ENCODE peak calls at places on chromosomes 1 and 21, in four cellular contexts. One of them, this sample, is unnamed.

GRCh38 chr1:1213919-1214599 is at the start of gene TNFRSF4:
- DNase-seq in adrenal gland: no peak
- DNase-seq in transverse colon: no peak
- DNase-seq in breast epithelium: no peak
- DNase-seq in this sample: no peak

GRCh38 chr1:59076612-59077011 is 220.3 kb upstream of the FGGY start:
- DNase-seq in adrenal gland: no peak
- DNase-seq in transverse colon: no peak
- DNase-seq in breast epithelium: no peak
- DNase-seq in this sample: no peak

GRCh38 chr1:161915051-161915503 is 108.6 kb downstream of the OLFML2B start:
- DNase-seq in adrenal gland: no peak
- DNase-seq in transverse colon: no peak
- DNase-seq in breast epithelium: no peak
- DNase-seq in this sample: no peak

GRCh38 chr1:197268012-197268411 is at the start of gene CRB1:
- DNase-seq in adrenal gland: no peak
- DNase-seq in transverse colon: no peak
- DNase-seq in breast epithelium: no peak
- DNase-seq in this sample: no peak

GRCh38 chr21:32233722-32234301 is 45.0 kb downstream of the MIS18A start:
- DNase-seq in adrenal gland: no peak
- DNase-seq in transverse colon: no peak
- DNase-seq in breast epithelium: no peak
- DNase-seq in this sample: no peak

GRCh38 chr21:45336870-45337269 is 49.2 kb upstream of the POFUT2 start:
- DNase-seq in adrenal gland: peak; percentile 5
- DNase-seq in transverse colon: no peak
- DNase-seq in breast epithelium: no peak
- DNase-seq in this sample: no peak

GRCh38 chr1:220880726-220881506 is 1.7 kb downstream of the HLX start:
- DNase-seq in adrenal gland: peak; percentile 64
- DNase-seq in transverse colon: peak; percentile 75
- DNase-seq in breast epithelium: no peak
- DNase-seq in this sample: no peak

GRCh38 chr1:49197081-49197480 is 420.4 kb upstream of the BEND5 start:
- DNase-seq in adrenal gland: no peak
- DNase-seq in transverse colon: no peak
- DNase-seq in breast epithelium: no peak
- DNase-seq in this sample: no peak

GRCh38 chr1:175043824-175044223 is 20.6 kb upstream of the MRPS14 start:
- DNase-seq in adrenal gland: no peak
- DNase-seq in transverse colon: no peak
- DNase-seq in breast epithelium: no peak
- DNase-seq in this sample: no peak

GRCh38 chr1:233777571-233777970 is 126.9 kb upstream of the SLC35F3 start:
- DNase-seq in adrenal gland: no peak
- DNase-seq in transverse colon: no peak
- DNase-seq in breast epithelium: no peak
- DNase-seq in this sample: no peak

GRCh38 chr1:225694151-225694603 is 41.3 kb upstream of the ENAH start:
- DNase-seq in adrenal gland: peak; percentile 76
- DNase-seq in transverse colon: no peak
- DNase-seq in breast epithelium: no peak
- DNase-seq in this sample: no peak

GRCh38 chr1:157403203-157403602 is 149.1 kb downstream of the FCRL5 start:
- DNase-seq in adrenal gland: no peak
- DNase-seq in transverse colon: no peak
- DNase-seq in breast epithelium: no peak
- DNase-seq in this sample: no peak

GRCh38 chr1:165895451-165895871 is 68.0 kb downstream of the UCK2 start:
- DNase-seq in adrenal gland: no peak
- DNase-seq in transverse colon: no peak
- DNase-seq in breast epithelium: no peak
- DNase-seq in this sample: no peak

GRCh38 chr1:234559152-234559916 is 50.6 kb downstream of the IRF2BP2 start:
- DNase-seq in adrenal gland: no peak
- DNase-seq in transverse colon: no peak
- DNase-seq in breast epithelium: peak; percentile 17
- DNase-seq in this sample: peak; percentile 91

GRCh38 chr21:38243732-38244406 is 12.9 kb upstream of the KCNJ15 start:
- DNase-seq in adrenal gland: no peak
- DNase-seq in transverse colon: no peak
- DNase-seq in breast epithelium: no peak
- DNase-seq in this sample: no peak

GRCh38 chr1:6396998-6397397 is 3.4 kb upstream of the ACOT7 start:
- DNase-seq in adrenal gland: no peak
- DNase-seq in transverse colon: no peak
- DNase-seq in breast epithelium: no peak
- DNase-seq in this sample: no peak

GRCh38 chr1:206469933-206470691 is at the start of gene IKBKE:
- DNase-seq in adrenal gland: peak; percentile 42
- DNase-seq in transverse colon: peak; percentile 77
- DNase-seq in breast epithelium: peak; percentile 45
- DNase-seq in this sample: no peak

GRCh38 chr1:111593403-111594127 is 26.0 kb upstream of the RAP1A start:
- DNase-seq in adrenal gland: no peak
- DNase-seq in transverse colon: no peak
- DNase-seq in breast epithelium: no peak
- DNase-seq in this sample: no peak

GRCh38 chr1:94025383-94026340 is 95.3 kb downstream of the ABCA4 start:
- DNase-seq in adrenal gland: no peak
- DNase-seq in transverse colon: no peak
- DNase-seq in breast epithelium: no peak
- DNase-seq in this sample: no peak

GRCh38 chr1:219575563-219575962 is 37.3 kb downstream of the ZC3H11B start:
- DNase-seq in adrenal gland: no peak
- DNase-seq in transverse colon: no peak
- DNase-seq in breast epithelium: no peak
- DNase-seq in this sample: no peak

GRCh38 chr1:165225650-165226049 is 130.9 kb downstream of the LMX1A start:
- DNase-seq in adrenal gland: no peak
- DNase-seq in transverse colon: no peak
- DNase-seq in breast epithelium: no peak
- DNase-seq in this sample: no peak

GRCh38 chr1:10253755-10254154 is 43.4 kb downstream of the KIF1B start:
- DNase-seq in adrenal gland: peak; percentile 68
- DNase-seq in transverse colon: no peak
- DNase-seq in breast epithelium: no peak
- DNase-seq in this sample: no peak

GRCh38 chr1:234722904-234723588 is 113.1 kb upstream of the IRF2BP2 start:
- DNase-seq in adrenal gland: peak; percentile 90
- DNase-seq in transverse colon: peak; percentile 73
- DNase-seq in breast epithelium: peak; percentile 78
- DNase-seq in this sample: no peak

GRCh38 chr21:44000360-44000759 is 11.7 kb upstream of the TRAPPC10 start:
- DNase-seq in adrenal gland: no peak
- DNase-seq in transverse colon: no peak
- DNase-seq in breast epithelium: no peak
- DNase-seq in this sample: no peak

GRCh38 chr21:42161957-42162681 is 56.8 kb upstream of the ABCG1 start:
- DNase-seq in adrenal gland: peak; percentile 33
- DNase-seq in transverse colon: no peak
- DNase-seq in breast epithelium: no peak
- DNase-seq in this sample: peak; percentile 62

GRCh38 chr1:16717174-16718108 is 22.9 kb upstream of the RNU1-4 start:
- DNase-seq in adrenal gland: no peak
- DNase-seq in transverse colon: no peak
- DNase-seq in breast epithelium: no peak
- DNase-seq in this sample: peak; percentile 89

GRCh38 chr1:55213029-55213884 is 1.9 kb downstream of the USP24 start:
- DNase-seq in adrenal gland: no peak
- DNase-seq in transverse colon: no peak
- DNase-seq in breast epithelium: no peak
- DNase-seq in this sample: no peak

GRCh38 chr1:223747838-223748335 is 35.5 kb downstream of the CAPN2 start:
- DNase-seq in adrenal gland: peak; percentile 80
- DNase-seq in transverse colon: peak; percentile 58
- DNase-seq in breast epithelium: no peak
- DNase-seq in this sample: no peak

GRCh38 chr1:228511539-228512445 is 24.6 kb downstream of the RNF187 start:
- DNase-seq in adrenal gland: no peak
- DNase-seq in transverse colon: no peak
- DNase-seq in breast epithelium: peak; percentile 12
- DNase-seq in this sample: no peak

GRCh38 chr1:179206817-179207216 is 22.7 kb downstream of the ABL2 start:
- DNase-seq in adrenal gland: no peak
- DNase-seq in transverse colon: no peak
- DNase-seq in breast epithelium: no peak
- DNase-seq in this sample: no peak

GRCh38 chr1:43443197-43443946 is 10.4 kb downstream of the HYI start:
- DNase-seq in adrenal gland: no peak
- DNase-seq in transverse colon: peak; percentile 4
- DNase-seq in breast epithelium: no peak
- DNase-seq in this sample: no peak
- TF ChIP-seq POLR2A in adrenal gland: no peak
- TF ChIP-seq POLR2A in transverse colon: no peak
- TF ChIP-seq POLR2A in breast epithelium: no peak
- TF ChIP-seq POLR2A in this sample: no peak

DNA sequence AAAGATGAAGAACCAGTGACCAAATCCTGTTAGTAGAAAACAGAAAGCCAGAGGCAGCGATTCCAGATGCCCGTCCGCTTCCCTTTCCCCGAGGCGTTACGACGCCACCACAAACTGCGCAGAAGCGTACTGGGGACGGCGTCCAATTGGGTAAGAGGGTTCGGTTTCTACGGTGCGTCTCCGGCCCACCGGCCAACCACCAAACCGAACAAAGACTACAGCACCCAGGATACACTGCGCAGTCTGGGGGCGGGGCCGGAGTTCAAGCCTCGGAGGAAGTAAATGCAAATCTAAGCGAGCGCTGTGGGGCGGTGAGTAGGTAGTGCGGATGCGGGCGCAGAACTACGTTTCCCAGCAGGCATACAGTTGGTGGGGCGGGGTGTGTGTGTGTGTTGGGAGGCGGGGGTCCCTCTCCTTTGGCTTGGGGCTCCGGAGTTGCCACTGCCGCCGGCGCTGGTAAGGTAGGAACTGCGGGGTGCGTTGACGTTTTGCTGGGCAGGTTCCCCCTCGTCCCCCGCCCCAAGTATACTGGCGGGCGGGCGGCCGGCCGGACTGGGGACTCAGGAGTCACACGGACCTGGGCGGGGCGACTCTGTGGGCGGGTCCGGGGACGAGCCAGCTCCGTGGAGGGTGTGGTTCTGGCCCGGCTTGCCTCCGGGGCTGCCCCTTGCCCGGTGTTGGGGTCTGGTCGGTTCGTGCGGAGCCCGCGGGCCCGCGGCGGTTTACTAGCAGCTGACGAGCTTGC is at the start of the genes SWT1 and TRMT1L:
- DNase-seq in adrenal gland: peak; percentile 99
- DNase-seq in transverse colon: peak; percentile 99
- DNase-seq in breast epithelium: peak; percentile 99
- DNase-seq in this sample: peak; percentile 99
- TF ChIP-seq POLR2A in adrenal gland: peak; percentile 96
- TF ChIP-seq POLR2A in transverse colon: peak; percentile 99
- TF ChIP-seq POLR2A in breast epithelium: peak; percentile 99
- TF ChIP-seq POLR2A in this sample: peak; percentile 98

DNA sequence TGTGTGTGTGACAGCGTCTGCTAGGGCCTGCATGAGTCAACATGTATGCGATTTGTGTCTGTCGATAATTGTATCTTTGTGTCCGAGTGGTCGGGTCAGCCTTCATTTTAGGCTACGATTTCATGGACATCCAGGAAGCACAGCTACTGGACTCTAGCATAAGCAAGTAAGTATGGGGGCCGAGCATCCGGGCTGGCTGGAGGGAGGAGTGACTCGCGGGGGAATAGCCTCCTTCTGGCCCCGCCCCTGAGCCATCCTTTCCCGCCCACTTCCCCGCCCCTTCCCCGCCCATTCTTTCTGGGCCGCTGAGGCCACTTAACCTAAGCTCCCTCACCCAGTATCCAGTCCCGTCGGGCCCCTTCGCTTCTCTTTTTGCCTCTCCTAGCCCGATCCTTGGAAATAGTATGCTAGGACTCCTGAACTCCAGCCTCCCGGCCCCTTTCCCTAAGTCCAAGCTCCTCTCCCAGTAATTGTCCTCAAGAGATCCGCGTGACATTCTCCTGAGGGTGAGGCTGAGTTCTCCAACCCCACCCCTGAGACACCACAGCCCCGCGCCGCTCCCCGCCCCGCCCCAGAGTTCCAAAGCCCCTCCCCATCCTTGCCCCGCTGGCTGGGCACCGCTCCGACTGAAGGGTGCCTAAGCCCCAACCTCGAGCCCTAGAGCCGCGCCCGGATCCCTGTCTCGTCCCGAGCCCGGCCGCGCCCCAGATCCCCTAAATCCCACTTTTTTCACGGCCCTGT is 1.2 kb downstream of the MAP3K6 start:
- DNase-seq in adrenal gland: peak; percentile 90
- DNase-seq in transverse colon: peak; percentile 91
- DNase-seq in breast epithelium: peak; percentile 88
- DNase-seq in this sample: peak; percentile 97
- TF ChIP-seq POLR2A in adrenal gland: no peak
- TF ChIP-seq POLR2A in transverse colon: peak; percentile 67
- TF ChIP-seq POLR2A in breast epithelium: no peak
- TF ChIP-seq POLR2A in this sample: peak; percentile 70

GRCh38 chr1:38775175-38775845 is 84.3 kb downstream of the RRAGC start:
- DNase-seq in adrenal gland: no peak
- DNase-seq in transverse colon: no peak
- DNase-seq in breast epithelium: no peak
- DNase-seq in this sample: no peak
- TF ChIP-seq POLR2A in adrenal gland: no peak
- TF ChIP-seq POLR2A in transverse colon: no peak
- TF ChIP-seq POLR2A in breast epithelium: no peak
- TF ChIP-seq POLR2A in this sample: no peak

GRCh38 chr1:27563407-27564263 is 40.3 kb downstream of the AHDC1 start:
- DNase-seq in adrenal gland: peak; percentile 88
- DNase-seq in transverse colon: peak; percentile 76
- DNase-seq in breast epithelium: no peak
- DNase-seq in this sample: no peak
- TF ChIP-seq POLR2A in adrenal gland: no peak
- TF ChIP-seq POLR2A in transverse colon: no peak
- TF ChIP-seq POLR2A in breast epithelium: no peak
- TF ChIP-seq POLR2A in this sample: no peak

GRCh38 chr1:151058682-151059341 is 610 bp downstream of the CDC42SE1 start:
- DNase-seq in adrenal gland: peak; percentile 32
- DNase-seq in transverse colon: peak; percentile 67
- DNase-seq in breast epithelium: peak; percentile 93
- DNase-seq in this sample: no peak
- TF ChIP-seq POLR2A in adrenal gland: no peak
- TF ChIP-seq POLR2A in transverse colon: no peak
- TF ChIP-seq POLR2A in breast epithelium: no peak
- TF ChIP-seq POLR2A in this sample: no peak

GRCh38 chr1:39408641-39409054 is 82.8 kb upstream of the BMP8A start:
- DNase-seq in adrenal gland: peak; percentile 96
- DNase-seq in transverse colon: peak; percentile 93
- DNase-seq in breast epithelium: peak; percentile 92
- DNase-seq in this sample: peak; percentile 93
- TF ChIP-seq POLR2A in adrenal gland: no peak
- TF ChIP-seq POLR2A in transverse colon: no peak
- TF ChIP-seq POLR2A in breast epithelium: no peak
- TF ChIP-seq POLR2A in this sample: no peak